ENCODE peak calls at places on chromosomes 6 and 20, in nine cellular contexts. E is HCT116, F is upper lobe of left lung, J is breast epithelium, M is transverse colon, I is K562, P is sigmoid colon, D is HepG2, B is GM12878. O is an unnamed sample.

GRCh38 chr6:126372626-126373025 is 32.7 kb downstream of the CENPW start:
- DNase-seq in E (no peak), F (no peak), J (no peak), M (no peak), I (no peak), P (no peak), D (no peak), B (no peak), O (no peak)

GRCh38 chr6:32070814-32071466 is 32.7 kb downstream of the CYP21A2 start:
- DNase-seq in E (no peak), F (peak), J (no peak), M (no peak), I (no peak), P (peak), D (no peak), B (no peak), O (peak)

GRCh38 chr6:147005499-147005898 is 198.7 kb upstream of the STXBP5 start:
- DNase-seq in E (no peak), F (no peak), J (no peak), M (no peak), I (peak), P (no peak), D (no peak), B (no peak), O (no peak)

GRCh38 chr6:13641315-13641714 is 26.2 kb downstream of the NOL7 start:
- DNase-seq in E (no peak), F (no peak), J (no peak), M (no peak), I (no peak), P (no peak), D (no peak), B (no peak), O (no peak)

GRCh38 chr20:22684072-22684762 is 99.8 kb upstream of the FOXA2 start:
- DNase-seq in E (peak), F (no peak), J (no peak), M (peak), I (peak), P (no peak), D (peak), B (peak), O (peak)

GRCh38 chr6:90835584-90836212 is 248.8 kb upstream of the MAP3K7 start:
- DNase-seq in E (no peak), F (no peak), J (no peak), M (peak), I (no peak), P (no peak), D (no peak), B (no peak), O (no peak)

GRCh38 chr6:142478117-142478516 is 176.3 kb downstream of the ADGRG6 start:
- DNase-seq in E (peak), F (no peak), J (no peak), M (no peak), I (peak), P (no peak), D (peak), B (no peak), O (no peak)

GRCh38 chr6:5398530-5398929 is 137.2 kb downstream of the FARS2 start:
- DNase-seq in E (peak), F (no peak), J (no peak), M (no peak), I (peak), P (no peak), D (peak), B (no peak), O (no peak)

GRCh38 chr6:157065366-157065765 is 258.0 kb downstream of the TMEM242 start:
- DNase-seq in E (no peak), F (no peak), J (no peak), M (no peak), I (no peak), P (no peak), D (no peak), B (no peak), O (no peak)

GRCh38 chr6:71181565-71181964 is 107.0 kb upstream of the OGFRL1 start:
- DNase-seq in E (peak), F (no peak), J (no peak), M (no peak), I (no peak), P (no peak), D (peak), B (no peak), O (no peak)

GRCh38 chr20:37734228-37734980 is 40.6 kb downstream of the CTNNBL1 start:
- DNase-seq in E (no peak), F (no peak), J (no peak), M (no peak), I (no peak), P (no peak), D (no peak), B (no peak), O (no peak)

DNA sequence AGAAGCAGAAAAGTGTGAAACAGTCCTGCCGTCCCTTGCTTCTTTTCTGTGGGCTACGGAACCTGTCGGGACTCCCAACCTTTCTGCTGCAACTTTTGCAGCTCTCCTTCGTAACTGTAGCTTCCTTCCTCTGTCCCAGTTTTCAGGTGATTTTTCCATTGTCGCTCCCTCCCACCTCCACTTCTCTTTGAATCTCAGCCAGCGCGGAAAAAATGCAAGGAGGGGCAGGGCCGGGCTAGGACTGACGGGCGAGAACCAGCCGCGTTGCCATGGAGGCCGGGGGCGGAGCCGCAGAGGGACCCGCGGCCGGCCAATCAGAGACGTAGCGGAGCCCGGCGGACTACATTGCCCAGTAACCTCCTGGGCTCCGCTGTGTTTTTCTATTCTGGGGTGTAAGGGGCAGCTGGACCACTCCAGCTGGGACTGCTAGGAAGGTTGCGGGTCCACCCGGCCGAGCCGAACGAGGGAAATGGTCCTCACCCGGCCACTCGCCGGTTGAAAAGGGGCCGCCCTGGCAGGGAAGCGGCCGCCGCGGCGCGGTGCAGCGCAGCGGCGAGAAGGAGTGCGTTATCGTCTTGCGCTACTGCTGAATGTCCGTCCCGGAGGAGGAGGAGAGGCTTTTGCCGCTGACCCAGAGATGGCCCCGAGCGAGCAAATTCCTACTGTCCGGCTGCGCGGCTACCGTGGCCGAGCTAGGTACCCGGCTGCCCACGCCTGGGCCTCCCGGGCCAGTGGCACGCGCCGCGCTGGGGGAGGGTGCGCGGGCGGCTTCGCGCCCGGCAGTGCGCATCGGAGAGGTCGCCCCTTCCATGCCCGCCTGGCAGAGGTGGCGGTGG is at the start of the genes CYP39A1 and SLC25A27:
- DNase-seq in E (peak), F (peak), J (peak), M (peak), I (peak), P (peak), D (peak), B (no peak), O (peak)
- TF ChIP-seq POLR2A in E (peak), F (peak), J (peak), M (peak), I (no peak), P (peak), D (no peak), B (no peak), O (no peak)

GRCh38 chr6:37878150-37878710 is 58.7 kb downstream of the ZFAND3 start:
- DNase-seq in E (no peak), F (no peak), J (no peak), M (no peak), I (no peak), P (no peak), D (no peak), B (no peak), O (no peak)
- TF ChIP-seq POLR2AphosphoS5 in E (no peak), F (no peak), J (no peak), M (no peak), I (no peak), P (no peak), D (no peak), B (no peak), O (no peak)

DNA sequence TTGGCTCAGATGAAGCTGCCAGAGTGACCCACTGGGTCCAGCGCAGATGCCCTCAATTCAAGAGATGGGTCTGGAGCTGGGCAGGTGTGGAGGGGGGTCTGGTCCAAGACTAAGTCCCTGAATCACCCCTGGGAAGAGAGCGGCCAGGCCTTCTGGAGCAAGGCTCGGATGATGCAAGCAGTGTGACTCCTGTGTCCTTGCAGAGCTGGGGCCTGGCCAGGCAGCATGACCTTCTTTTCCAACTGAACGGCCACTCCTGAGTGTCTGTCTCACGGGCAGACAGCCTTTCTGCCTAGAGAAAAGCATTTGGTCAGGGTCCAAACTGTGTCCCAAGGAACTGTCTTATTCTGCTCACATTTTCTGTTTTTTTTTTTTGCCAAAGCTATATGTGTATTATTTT is 42.6 kb upstream of the FNDC1 start:
- DNase-seq in E (no peak), F (no peak), J (no peak), M (no peak), I (no peak), P (no peak), D (no peak), B (no peak), O (no peak)
- H3K4me3 ChIP-seq in E (no peak), F (no peak), J (no peak), M (no peak), I (no peak), P (no peak), D (no peak), B (no peak), O (no peak)

DNA sequence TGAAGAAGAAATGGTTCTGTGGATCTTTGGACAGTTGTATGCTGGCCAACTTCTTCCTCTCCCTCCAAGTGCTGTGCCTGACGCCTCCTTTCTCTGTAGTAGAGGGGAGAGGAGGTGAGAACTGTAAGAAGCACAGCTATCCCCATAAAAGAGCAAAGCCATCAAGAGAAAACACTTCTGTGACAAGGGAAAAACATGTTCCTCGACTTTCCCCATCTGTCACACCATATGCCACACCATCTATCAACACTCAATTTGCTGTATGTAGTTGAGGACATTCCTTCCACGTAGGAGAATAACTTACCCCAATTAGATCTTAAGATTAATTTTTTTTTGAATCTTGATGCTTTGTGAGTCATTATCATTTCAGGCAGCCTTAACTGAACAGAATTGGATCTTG is 156.2 kb upstream of the PLCB4 start:
- DNase-seq in E (no peak), F (no peak), J (no peak), M (no peak), I (no peak), P (no peak), D (no peak), B (no peak), O (no peak)
- TF ChIP-seq POLR2A in E (no peak), F (no peak), J (no peak), M (no peak), I (no peak), P (no peak), D (no peak), B (no peak), O (no peak)

O was measured in suprapubic skin.